ENCODE peak calls at places on chromosomes 6 and 20, in seven cellular contexts. S, L, H, B, F, O and T are unnamed samples.

GRCh38 chr6:145445674-145446073 is 289.6 kb downstream of the EPM2A start:
- DNase-seq in H (no peak), S (no peak), B (no peak), F (no peak), O (no peak), L (no peak), T (no peak)

GRCh38 chr6:1738682-1739081 is 129.0 kb downstream of the FOXC1 start:
- DNase-seq in O (no peak), B (no peak), H (no peak), L (no peak), F (no peak), S (no peak), T (no peak)

GRCh38 chr20:63831696-63832686 is 927 bp upstream of the ZBTB46 start:
- DNase-seq in F (no peak), B (no peak), H (no peak), L (no peak), O (no peak), S (no peak), T (no peak)

GRCh38 chr6:168901076-168901475 is 352.6 kb downstream of the THBS2 start:
- DNase-seq in S (no peak), H (no peak), F (no peak), L (no peak), B (no peak), O (no peak), T (no peak)

GRCh38 chr20:1508576-1508975 is 17.4 kb upstream of the SIRPB2 start:
- DNase-seq in H (no peak), S (no peak), F (no peak), B (no peak), O (no peak), L (no peak), T (no peak)

GRCh38 chr6:18122128-18123093 is at the start of gene NHLRC1:
- DNase-seq in B (peak), H (peak), F (no peak), S (no peak), O (peak), L (peak), T (peak)

GRCh38 chr20:17059465-17059864 is 167.4 kb upstream of the PCSK2 start:
- DNase-seq in F (no peak), L (peak), O (peak), B (no peak), S (no peak), H (no peak), T (peak)

GRCh38 chr6:37565267-37566208 is 65.8 kb upstream of the CCDC167 start:
- DNase-seq in S (no peak), F (no peak), O (no peak), H (no peak), B (peak), L (no peak), T (no peak)

GRCh38 chr20:13425401-13425800 is 204.3 kb downstream of the ISM1 start:
- DNase-seq in L (no peak), O (no peak), S (no peak), F (no peak), B (no peak), H (no peak), T (no peak)

GRCh38 chr6:72182337-72183246 is 296.2 kb downstream of the RIMS1 start:
- DNase-seq in H (no peak), S (no peak), L (peak), F (no peak), O (peak), B (peak), T (peak)

GRCh38 chr20:57712851-57713504 is 3.2 kb upstream of the PMEPA1 start:
- DNase-seq in L (no peak), S (no peak), B (peak), O (no peak), F (no peak), H (no peak), T (no peak)

GRCh38 chr6:137218473-137218916 is 690 bp downstream of the IFNGR1 start:
- DNase-seq in O (peak), L (peak), S (no peak), F (peak), B (peak), H (peak), T (peak)

GRCh38 chr6:21874372-21874771 is 280.8 kb downstream of the SOX4 start:
- DNase-seq in B (no peak), O (no peak), S (no peak), F (no peak), H (no peak), L (no peak), T (no peak)

GRCh38 chr6:11653028-11653583 is 115.6 kb downstream of the TMEM170B start:
- DNase-seq in B (no peak), H (peak), O (peak), F (no peak), S (no peak), L (peak), T (no peak)

GRCh38 chr6:52227495-52227894 is 16.8 kb downstream of the IL17F start:
- DNase-seq in L (peak), O (peak), S (no peak), F (no peak), B (no peak), H (no peak), T (no peak)

GRCh38 chr6:3825851-3826581 is 23.2 kb upstream of the FAM50B start:
- DNase-seq in S (no peak), L (peak), B (peak), H (no peak), F (no peak), O (peak), T (no peak)

GRCh38 chr6:98847767-98848538 is 13.6 kb downstream of the POU3F2 start:
- DNase-seq in O (no peak), H (no peak), S (no peak), L (no peak), B (no peak), F (no peak), T (no peak)

GRCh38 chr6:52998603-52999002 is 3.5 kb upstream of the GSTA4 start:
- DNase-seq in L (no peak), H (no peak), F (no peak), B (no peak), S (no peak), O (no peak), T (no peak)

GRCh38 chr20:49891486-49891885 is 23.8 kb downstream of the SPATA2 start:
- DNase-seq in B (no peak), O (no peak), H (no peak), F (no peak), L (no peak), S (no peak), T (no peak)

GRCh38 chr6:31110825-31111582 is 1.4 kb downstream of the C6orf15 start:
- DNase-seq in S (no peak), B (no peak), H (no peak), O (no peak), L (no peak), F (no peak), T (no peak)

GRCh38 chr6:44967481-44967880 is 360.6 kb upstream of the RUNX2 start:
- DNase-seq in H (no peak), S (no peak), B (no peak), L (peak), F (no peak), O (no peak), T (no peak)